ENCODE peak calls at places on chromosomes 11 and 22, in six cellular contexts. O is keratinocyte, K is transverse colon, S is aorta, H is GM23248, Q is neuronal stem cell. P is an unnamed sample. For H3K27me3, the result is how much of the 10 kb centered on the place peaks cover.

GRCh38 chr11:31419138-31419537 is 49.5 kb downstream of the DNAJC24 start:
- DNase-seq in H (no peak), O (no peak), S (no peak), Q (no peak), K (no peak), P (no peak)

GRCh38 chr11:2927493-2927800 is 1.8 kb downstream of the PHLDA2 start:
- DNase-seq in K (no peak), S (no peak), Q (no peak), H (no peak), O (no peak), P (no peak)

GRCh38 chr11:116931206-116931953 is 94.0 kb upstream of the APOA1 start:
- DNase-seq in K (no peak), S (no peak), H (peak), O (peak), Q (no peak), P (no peak)

GRCh38 chr11:59088164-59088563 is 2.1 kb downstream of the GLYATL1B start:
- DNase-seq in K (no peak), O (no peak), Q (no peak), S (no peak), H (no peak), P (no peak)

GRCh38 chr22:44351685-44352377 is 39.1 kb upstream of the SHISAL1 start:
- DNase-seq in H (peak), O (peak), S (peak), K (peak), Q (no peak), P (peak)

GRCh38 chr11:10670099-10670498 is 23.5 kb downstream of the IRAG1 start:
- DNase-seq in S (no peak), K (no peak), H (no peak), Q (no peak), O (no peak), P (no peak)

GRCh38 chr22:49297871-49298721 is 529.6 kb downstream of the BRD1 start:
- DNase-seq in S (peak), K (no peak), H (no peak), Q (no peak), O (no peak), P (no peak)

GRCh38 chr11:11985016-11985715 is 23.3 kb downstream of the DKK3 start:
- DNase-seq in O (no peak), K (no peak), S (no peak), Q (no peak), H (peak), P (no peak)

GRCh38 chr22:22618448-22618847 is 26.0 kb upstream of the GGTLC2 start:
- DNase-seq in Q (no peak), H (no peak), O (no peak), K (no peak), S (peak), P (no peak)

GRCh38 chr22:44963055-44963454 is 46.8 kb downstream of the PHF21B start:
- DNase-seq in H (no peak), S (no peak), O (no peak), Q (no peak), K (no peak), P (no peak)

DNA sequence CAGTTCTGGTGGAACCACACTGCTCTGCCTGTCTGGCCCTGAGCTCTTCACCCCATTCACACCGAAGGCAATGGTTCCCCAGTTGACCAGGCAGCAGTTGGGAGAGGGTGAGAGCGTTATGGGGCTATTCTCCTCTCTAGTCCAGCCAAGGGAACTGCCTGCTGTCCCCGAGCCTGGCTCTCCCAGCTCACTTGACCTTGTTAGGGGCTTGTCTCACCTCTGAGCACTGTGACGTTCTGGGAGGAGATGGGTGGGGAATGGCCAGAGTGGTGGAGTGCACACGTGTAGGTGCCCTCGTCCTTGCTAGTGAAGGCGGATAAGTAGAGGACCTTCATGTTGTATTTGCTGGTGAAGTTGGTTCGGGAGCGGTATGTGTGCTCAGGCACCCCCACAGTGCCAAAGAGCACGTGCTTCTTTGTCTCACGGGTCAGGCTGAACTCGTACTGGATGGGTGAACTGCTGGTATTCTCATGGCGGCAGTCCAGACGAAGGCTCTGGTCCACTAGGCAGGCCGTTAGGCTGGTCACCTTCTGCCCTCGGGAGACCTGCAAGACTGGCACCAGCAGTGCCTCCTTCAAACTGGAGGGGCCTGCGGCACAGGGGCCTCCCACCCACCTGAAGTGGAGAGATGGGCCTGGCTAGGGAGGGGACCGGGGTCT is 3.0 kb downstream of the THY1 start:
- DNase-seq in S (no peak), K (no peak), H (no peak), O (no peak), Q (no peak), P (no peak)
- H3K4me3 ChIP-seq in S (no peak), K (no peak), H (peak), O (no peak), Q (no peak), P (no peak)

GRCh38 chr11:122101625-122102291 is 14.3 kb downstream of the BLID start:
- DNase-seq in K (peak), S (peak), O (no peak), H (peak), Q (peak), P (peak)
- H3K27ac ChIP-seq in K (peak), S (peak), O (peak), H (peak), Q (peak), P (peak)

GRCh38 chr22:30144391-30144790 is 64.1 kb downstream of the HORMAD2 start:
- DNase-seq in O (no peak), S (no peak), K (no peak), H (no peak), Q (no peak), P (no peak)

DNA sequence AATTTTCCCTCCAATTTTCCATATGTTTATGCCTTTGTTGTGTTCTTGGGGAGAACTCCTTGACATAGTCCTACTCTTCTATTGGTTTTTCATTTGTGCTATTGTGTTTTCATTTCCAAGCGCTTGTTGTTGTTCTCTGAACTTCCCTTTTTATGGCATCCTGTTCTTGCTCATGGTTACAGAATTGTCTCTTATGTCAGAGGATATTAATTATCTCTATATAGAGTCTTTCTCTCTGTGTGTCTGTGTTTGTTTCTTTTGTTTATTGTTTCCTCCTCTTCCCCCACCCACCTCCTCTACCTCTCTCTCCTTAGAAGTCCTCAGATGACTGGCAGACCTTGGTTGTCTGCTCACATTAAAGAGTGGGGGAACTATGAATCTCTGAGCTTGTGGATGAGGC is 69.9 kb downstream of the HORMAD2 start:
- DNase-seq in Q (no peak), O (no peak), H (no peak), K (no peak), S (no peak), P (no peak)
- H3K27me3 ChIP-seq in Q (under half), O (under half), H (under half), K (under half), S (under half), P (under half)

GRCh38 chr11:33015621-33016551 is at the start of gene DEPDC7:
- DNase-seq in O (no peak), Q (peak), H (peak), S (peak), K (peak), P (peak)
- H3K4me3 ChIP-seq in O (peak), Q (peak), H (peak), S (peak), K (peak), P (peak)

GRCh38 chr22:38174626-38175025 is 7.0 kb downstream of the PLA2G6 start:
- DNase-seq in O (no peak), K (no peak), H (no peak), S (peak), Q (no peak), P (no peak)

GRCh38 chr22:38172489-38173155 is 9.0 kb downstream of the PLA2G6 start:
- DNase-seq in H (peak), Q (no peak), O (no peak), S (peak), K (peak), P (no peak)

GRCh38 chr22:38175206-38176118 is 6.2 kb downstream of the PLA2G6 start:
- DNase-seq in O (no peak), H (no peak), Q (no peak), K (no peak), S (peak), P (no peak)

GRCh38 chr22:38172016-38172431 is 9.6 kb downstream of the PLA2G6 start:
- DNase-seq in S (no peak), O (peak), H (no peak), Q (no peak), K (no peak), P (no peak)

GRCh38 chr22:38173156-38173906 is 8.3 kb downstream of the PLA2G6 start:
- DNase-seq in K (no peak), H (no peak), O (no peak), S (peak), Q (no peak), P (no peak)
- H3K27ac ChIP-seq in K (no peak), H (no peak), O (peak), S (no peak), Q (no peak), P (no peak)

GRCh38 chr22:37519268-37520195 is at the start of gene CARD10:
- DNase-seq in K (peak), Q (peak), O (no peak), S (no peak), H (peak), P (peak)
- H3K27me3 ChIP-seq in K (under half), Q (under half), O (under half), S (under half), H (under half), P (under half)

P was measured in cardiac muscle cell.